ENCODE peak calls at places on chromosomes 13 and 19, in four cellular contexts. One of them, this sample, is unnamed.

GRCh38 chr19:50648659-50649058 is 586 bp upstream of the C19orf81 start:
- DNase-seq in PC-3: no peak
- DNase-seq in gastrocnemius medialis: no peak
- DNase-seq in fibroblast of mammary gland: no peak
- DNase-seq in this sample: no peak

GRCh38 chr19:38251564-38252051 is 4.6 kb downstream of the PPP1R14A start:
- DNase-seq in fibroblast of mammary gland: no peak
- DNase-seq in gastrocnemius medialis: peak; percentile 20
- DNase-seq in PC-3: no peak
- DNase-seq in this sample: no peak

GRCh38 chr19:18839465-18840287 is 7.9 kb downstream of the UPF1 start:
- DNase-seq in gastrocnemius medialis: no peak
- DNase-seq in PC-3: no peak
- DNase-seq in fibroblast of mammary gland: no peak
- DNase-seq in this sample: no peak

GRCh38 chr13:114105351-114106225 is 26.8 kb downstream of the RASA3 start:
- DNase-seq in fibroblast of mammary gland: no peak
- DNase-seq in gastrocnemius medialis: no peak
- DNase-seq in PC-3: no peak
- DNase-seq in this sample: no peak

GRCh38 chr19:48608798-48609263 is 2.3 kb downstream of the SPACA4 start:
- DNase-seq in fibroblast of mammary gland: peak; percentile 48
- DNase-seq in PC-3: peak; percentile 35
- DNase-seq in gastrocnemius medialis: no peak
- DNase-seq in this sample: peak; percentile 79

GRCh38 chr19:41546386-41546789 is 29.6 kb upstream of the CEACAM21 start:
- DNase-seq in PC-3: no peak
- DNase-seq in gastrocnemius medialis: no peak
- DNase-seq in fibroblast of mammary gland: no peak
- DNase-seq in this sample: no peak

GRCh38 chr13:101917833-101918755 is 465.6 kb downstream of the ITGBL1 start:
- DNase-seq in PC-3: no peak
- DNase-seq in gastrocnemius medialis: no peak
- DNase-seq in fibroblast of mammary gland: no peak
- DNase-seq in this sample: no peak

GRCh38 chr13:20441879-20442278 is 83.8 kb downstream of the CRYL1 start:
- DNase-seq in fibroblast of mammary gland: peak; percentile 64
- DNase-seq in PC-3: peak; percentile 95
- DNase-seq in gastrocnemius medialis: no peak
- DNase-seq in this sample: no peak

GRCh38 chr19:633786-634639 is 676 bp upstream of the POLRMT start:
- DNase-seq in gastrocnemius medialis: no peak
- DNase-seq in PC-3: no peak
- DNase-seq in fibroblast of mammary gland: no peak
- DNase-seq in this sample: no peak

GRCh38 chr19:51098366-51099069 is 9.7 kb downstream of the CTU1 start:
- DNase-seq in gastrocnemius medialis: no peak
- DNase-seq in PC-3: no peak
- DNase-seq in fibroblast of mammary gland: peak; percentile 32
- DNase-seq in this sample: no peak

GRCh38 chr13:46679369-46680180 is 117.4 kb downstream of the ESD start:
- DNase-seq in PC-3: no peak
- DNase-seq in fibroblast of mammary gland: peak; percentile 89
- DNase-seq in gastrocnemius medialis: no peak
- DNase-seq in this sample: no peak

GRCh38 chr19:8525401-8525684 is 11.4 kb upstream of the ZNF414 start:
- DNase-seq in PC-3: no peak
- DNase-seq in gastrocnemius medialis: no peak
- DNase-seq in fibroblast of mammary gland: no peak
- DNase-seq in this sample: no peak
- TF ChIP-seq CTCF in PC-3: peak; percentile 36
- TF ChIP-seq CTCF in gastrocnemius medialis: peak; percentile 15
- TF ChIP-seq CTCF in fibroblast of mammary gland: peak; percentile 11
- TF ChIP-seq CTCF in this sample: no peak

GRCh38 chr19:46978470-46978869 is 41.2 kb upstream of the NPAS1 start:
- DNase-seq in gastrocnemius medialis: no peak
- DNase-seq in PC-3: no peak
- DNase-seq in fibroblast of mammary gland: no peak
- DNase-seq in this sample: no peak

GRCh38 chr19:46979770-46980105 is 39.9 kb upstream of the NPAS1 start:
- DNase-seq in gastrocnemius medialis: no peak
- DNase-seq in PC-3: no peak
- DNase-seq in fibroblast of mammary gland: no peak
- DNase-seq in this sample: no peak

GRCh38 chr19:46977548-46977947 is 42.1 kb upstream of the NPAS1 start:
- DNase-seq in PC-3: no peak
- DNase-seq in gastrocnemius medialis: no peak
- DNase-seq in fibroblast of mammary gland: peak; percentile 23
- DNase-seq in this sample: no peak

GRCh38 chr19:46980756-46981155 is 38.9 kb upstream of the NPAS1 start:
- DNase-seq in fibroblast of mammary gland: no peak
- DNase-seq in gastrocnemius medialis: no peak
- DNase-seq in PC-3: no peak
- DNase-seq in this sample: no peak

GRCh38 chr19:46979103-46979769 is 40.4 kb upstream of the NPAS1 start:
- DNase-seq in fibroblast of mammary gland: no peak
- DNase-seq in PC-3: no peak
- DNase-seq in gastrocnemius medialis: peak; percentile 71
- DNase-seq in this sample: no peak
- TF ChIP-seq CTCF in fibroblast of mammary gland: no peak
- TF ChIP-seq CTCF in PC-3: no peak
- TF ChIP-seq CTCF in gastrocnemius medialis: no peak
- TF ChIP-seq CTCF in this sample: no peak

GRCh38 chr13:27177852-27178251 is 6.2 kb upstream of the USP12 start:
- DNase-seq in fibroblast of mammary gland: no peak
- DNase-seq in PC-3: no peak
- DNase-seq in gastrocnemius medialis: no peak
- DNase-seq in this sample: no peak
- TF ChIP-seq CTCF in fibroblast of mammary gland: no peak
- TF ChIP-seq CTCF in PC-3: peak; percentile 42
- TF ChIP-seq CTCF in gastrocnemius medialis: no peak
- TF ChIP-seq CTCF in this sample: no peak

GRCh38 chr19:3821156-3821555 is 35.0 kb upstream of the MATK start:
- DNase-seq in PC-3: no peak
- DNase-seq in gastrocnemius medialis: no peak
- DNase-seq in fibroblast of mammary gland: no peak
- DNase-seq in this sample: no peak
- TF ChIP-seq CTCF in PC-3: no peak
- TF ChIP-seq CTCF in gastrocnemius medialis: no peak
- TF ChIP-seq CTCF in fibroblast of mammary gland: no peak
- TF ChIP-seq CTCF in this sample: no peak

GRCh38 chr13:43979492-43979891 is 99.8 kb downstream of the LACC1 start:
- DNase-seq in fibroblast of mammary gland: no peak
- DNase-seq in gastrocnemius medialis: no peak
- DNase-seq in PC-3: no peak
- DNase-seq in this sample: no peak

GRCh38 chr13:43978688-43979087 is 99.0 kb downstream of the LACC1 start:
- DNase-seq in PC-3: no peak
- DNase-seq in fibroblast of mammary gland: no peak
- DNase-seq in gastrocnemius medialis: no peak
- DNase-seq in this sample: no peak

GRCh38 chr13:43983373-43983772 is 103.7 kb downstream of the LACC1 start:
- DNase-seq in fibroblast of mammary gland: no peak
- DNase-seq in PC-3: no peak
- DNase-seq in gastrocnemius medialis: no peak
- DNase-seq in this sample: no peak

GRCh38 chr13:43981512-43982301 is 102.0 kb downstream of the LACC1 start:
- DNase-seq in PC-3: no peak
- DNase-seq in fibroblast of mammary gland: no peak
- DNase-seq in gastrocnemius medialis: no peak
- DNase-seq in this sample: no peak

DNA sequence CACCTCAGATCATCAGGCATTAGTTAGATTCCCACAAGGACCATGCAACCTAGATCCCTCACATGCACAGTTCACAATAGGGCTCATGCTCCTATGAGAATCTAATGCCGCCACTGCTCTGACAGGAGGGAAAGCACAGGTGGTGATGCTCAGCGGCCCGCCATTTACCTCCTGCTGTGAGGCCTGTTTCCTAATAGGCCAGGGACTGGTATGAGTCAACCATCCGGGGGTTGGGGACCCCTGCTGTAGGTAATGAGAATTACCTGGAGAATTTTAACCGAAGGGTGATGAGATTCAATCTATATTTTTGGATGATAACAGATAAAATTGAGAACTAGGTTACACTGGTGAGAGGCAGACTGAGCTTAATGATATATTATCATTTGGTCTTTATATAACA is 101.4 kb downstream of the LACC1 start:
- DNase-seq in PC-3: no peak
- DNase-seq in gastrocnemius medialis: no peak
- DNase-seq in fibroblast of mammary gland: no peak
- DNase-seq in this sample: no peak
- TF ChIP-seq CTCF in PC-3: no peak
- TF ChIP-seq CTCF in gastrocnemius medialis: no peak
- TF ChIP-seq CTCF in fibroblast of mammary gland: no peak
- TF ChIP-seq CTCF in this sample: no peak

DNA sequence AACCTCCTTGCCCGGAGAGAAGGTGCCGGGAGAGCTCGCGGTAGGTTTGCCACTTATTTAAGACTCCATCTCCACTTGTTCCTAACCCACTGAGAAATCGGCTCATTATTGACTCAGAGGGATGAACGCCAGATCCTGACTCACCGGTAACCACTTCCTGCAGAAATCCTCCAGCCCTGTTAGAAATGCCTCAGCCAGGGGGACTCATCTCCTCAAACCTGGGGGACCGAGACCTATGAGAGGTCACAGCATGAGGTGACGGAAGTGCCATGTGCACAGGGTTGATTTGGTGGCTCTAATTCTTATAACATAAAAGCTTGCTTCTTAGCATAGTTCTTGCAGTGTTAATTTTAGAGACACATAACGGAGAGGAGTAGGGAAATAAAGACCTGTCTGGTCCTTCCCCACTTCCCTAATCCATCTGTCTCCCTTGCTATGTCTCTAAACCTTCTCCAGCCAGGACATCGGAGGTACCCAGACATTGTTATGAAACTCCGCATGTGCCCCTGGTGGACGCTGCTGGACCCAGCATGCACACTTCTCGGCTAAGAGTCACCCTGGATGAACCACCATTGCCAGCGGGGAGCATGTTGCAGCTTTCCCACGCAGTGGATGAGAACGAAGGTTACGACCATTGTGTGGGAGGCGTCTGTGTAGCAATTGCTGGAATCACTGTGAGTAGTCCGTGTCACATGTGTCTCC is 158.9 kb downstream of the EFNB2 start:
- DNase-seq in PC-3: peak; percentile 91
- DNase-seq in fibroblast of mammary gland: peak; percentile 98
- DNase-seq in gastrocnemius medialis: no peak
- DNase-seq in this sample: peak; percentile 97
- TF ChIP-seq CTCF in PC-3: no peak
- TF ChIP-seq CTCF in fibroblast of mammary gland: peak; percentile 54
- TF ChIP-seq CTCF in gastrocnemius medialis: no peak
- TF ChIP-seq CTCF in this sample: no peak

GRCh38 chr19:47416667-47417033 is 2.7 kb downstream of the MEIS3 start:
- DNase-seq in gastrocnemius medialis: no peak
- DNase-seq in fibroblast of mammary gland: no peak
- DNase-seq in PC-3: no peak
- DNase-seq in this sample: no peak

GRCh38 chr19:47417107-47417745 is 2.1 kb downstream of the MEIS3 start:
- DNase-seq in fibroblast of mammary gland: no peak
- DNase-seq in gastrocnemius medialis: no peak
- DNase-seq in PC-3: no peak
- DNase-seq in this sample: no peak

GRCh38 chr19:47415953-47416666 is 3.2 kb downstream of the MEIS3 start:
- DNase-seq in gastrocnemius medialis: no peak
- DNase-seq in fibroblast of mammary gland: no peak
- DNase-seq in PC-3: no peak
- DNase-seq in this sample: no peak

GRCh38 chr19:47413941-47414340 is 5.4 kb downstream of the MEIS3 start:
- DNase-seq in gastrocnemius medialis: no peak
- DNase-seq in fibroblast of mammary gland: no peak
- DNase-seq in PC-3: no peak
- DNase-seq in this sample: no peak

GRCh38 chr19:47414469-47414868 is 4.9 kb downstream of the MEIS3 start:
- DNase-seq in PC-3: peak; percentile 57
- DNase-seq in fibroblast of mammary gland: no peak
- DNase-seq in gastrocnemius medialis: no peak
- DNase-seq in this sample: peak; percentile 57
- TF ChIP-seq CTCF in PC-3: peak; percentile 55
- TF ChIP-seq CTCF in fibroblast of mammary gland: no peak
- TF ChIP-seq CTCF in gastrocnemius medialis: no peak
- TF ChIP-seq CTCF in this sample: no peak

DNA sequence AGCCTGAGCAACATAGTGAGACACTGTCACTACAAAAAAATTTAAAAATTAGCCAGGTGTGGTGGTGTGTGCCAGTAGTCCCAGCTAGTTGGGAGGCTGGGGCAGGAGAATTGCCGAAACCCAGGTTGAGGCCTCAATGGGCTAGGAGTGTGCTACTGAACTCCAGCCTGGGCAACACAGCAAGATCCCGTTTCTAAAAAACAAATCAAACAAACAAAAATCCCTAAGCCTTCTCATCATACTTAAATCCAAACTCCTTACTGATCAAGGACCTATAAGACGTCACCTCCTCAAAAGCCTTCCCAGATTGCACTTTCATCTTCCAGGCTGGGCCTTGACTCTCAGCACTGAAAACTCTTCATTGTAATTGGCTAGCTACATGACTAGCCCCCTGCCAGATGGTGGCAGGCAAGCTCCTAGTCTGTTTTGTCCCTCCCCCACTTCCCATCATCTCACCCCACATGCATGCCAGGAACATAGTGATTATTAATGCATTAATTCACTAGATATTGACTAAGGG is 17.5 kb upstream of the NANOS3 start:
- DNase-seq in fibroblast of mammary gland: peak; percentile 63
- DNase-seq in PC-3: peak; percentile 44
- DNase-seq in gastrocnemius medialis: no peak
- DNase-seq in this sample: no peak
- TF ChIP-seq CTCF in fibroblast of mammary gland: no peak
- TF ChIP-seq CTCF in PC-3: peak; percentile 27
- TF ChIP-seq CTCF in gastrocnemius medialis: no peak
- TF ChIP-seq CTCF in this sample: no peak

GRCh38 chr13:83940742-83941141 is 58.5 kb upstream of the SLITRK1 start:
- DNase-seq in gastrocnemius medialis: no peak
- DNase-seq in fibroblast of mammary gland: peak; percentile 57
- DNase-seq in PC-3: peak; percentile 73
- DNase-seq in this sample: peak; percentile 78

GRCh38 chr13:83941669-83942335 is 59.5 kb upstream of the SLITRK1 start:
- DNase-seq in gastrocnemius medialis: no peak
- DNase-seq in PC-3: no peak
- DNase-seq in fibroblast of mammary gland: no peak
- DNase-seq in this sample: peak; percentile 57

GRCh38 chr13:83943530-83944279 is 61.4 kb upstream of the SLITRK1 start:
- DNase-seq in gastrocnemius medialis: no peak
- DNase-seq in PC-3: peak; percentile 19
- DNase-seq in fibroblast of mammary gland: no peak
- DNase-seq in this sample: no peak
- TF ChIP-seq CTCF in gastrocnemius medialis: no peak
- TF ChIP-seq CTCF in PC-3: peak; percentile 26
- TF ChIP-seq CTCF in fibroblast of mammary gland: no peak
- TF ChIP-seq CTCF in this sample: no peak

This sample was measured in MCF 10A.